ENCODE peak calls at places on chromosomes 6 and 20, in six cellular contexts. M is adrenal gland, R is GM23338, W is endodermal cell, H is transverse colon, U is esophagus squamous epithelium. Q is an unnamed sample. For H3K4me1, the result is how much of the 10 kb centered on the place peaks cover.

GRCh38 chr6:13331516-13332348 is 3.4 kb upstream of the TBC1D7 start:
- DNase-seq in R (peak), H (no peak), U (no peak), W (peak), M (no peak), Q (no peak)

GRCh38 chr6:108888052-108888451 is 39.8 kb downstream of the ARMC2 start:
- DNase-seq in U (no peak), W (no peak), R (no peak), H (no peak), M (no peak), Q (no peak)

GRCh38 chr6:91569071-91569470 is 982.2 kb upstream of the MAP3K7 start:
- DNase-seq in R (no peak), M (no peak), W (no peak), H (no peak), U (no peak), Q (no peak)

GRCh38 chr6:122014961-122015360 is 384.5 kb upstream of the HSF2 start:
- DNase-seq in M (no peak), U (no peak), H (no peak), W (no peak), R (no peak), Q (no peak)

GRCh38 chr6:150652848-150653613 is 53.3 kb downstream of the PLEKHG1 start:
- DNase-seq in W (no peak), H (peak), M (no peak), U (no peak), R (no peak), Q (no peak)

GRCh38 chr6:3214898-3215297 is 12.6 kb downstream of the TUBB2B start:
- DNase-seq in M (no peak), U (no peak), R (no peak), H (no peak), W (no peak), Q (no peak)

GRCh38 chr20:57156050-57156770 is 110.2 kb downstream of the BMP7 start:
- DNase-seq in R (no peak), H (no peak), U (no peak), M (no peak), W (no peak), Q (peak)

GRCh38 chr20:24001901-24002405 is 13.4 kb upstream of the GGTLC1 start:
- DNase-seq in R (no peak), W (no peak), M (no peak), U (no peak), H (no peak), Q (no peak)

GRCh38 chr6:38567436-38567835 is 72.3 kb downstream of the BTBD9 start:
- DNase-seq in W (no peak), M (peak), H (peak), U (no peak), R (no peak), Q (peak)

GRCh38 chr6:42294759-42295158 is 77.1 kb upstream of the MRPS10 start:
- DNase-seq in R (no peak), W (no peak), U (no peak), M (peak), H (no peak), Q (peak)

GRCh38 chr6:151252626-151253025 is 12.9 kb downstream of the AKAP12 start:
- DNase-seq in U (no peak), R (no peak), W (no peak), H (no peak), M (no peak), Q (no peak)

GRCh38 chr6:104527311-104527710 is 332.4 kb downstream of the HACE1 start:
- DNase-seq in R (no peak), U (no peak), H (no peak), M (peak), W (no peak), Q (no peak)

GRCh38 chr20:36605309-36606170 is at the start of gene RAB5IF:
- DNase-seq in H (peak), R (peak), W (peak), U (peak), M (peak), Q (peak)

GRCh38 chr6:140174509-140174908 is 800.1 kb upstream of the CITED2 start:
- DNase-seq in W (no peak), H (no peak), U (no peak), M (no peak), R (no peak), Q (peak)

GRCh38 chr20:53693265-53693871 is 99.7 kb upstream of the ZNF217 start:
- DNase-seq in H (no peak), R (no peak), U (no peak), M (no peak), W (no peak), Q (no peak)

GRCh38 chr20:41086402-41087324 is 50.7 kb upstream of the PLCG1 start:
- DNase-seq in M (no peak), W (no peak), R (no peak), H (no peak), U (no peak), Q (no peak)

GRCh38 chr6:151239603-151240035 is at the start of gene AKAP12:
- DNase-seq in W (no peak), M (peak), R (peak), U (no peak), H (peak), Q (no peak)

GRCh38 chr20:35306931-35307517 is 14.8 kb upstream of the FAM83C start:
- DNase-seq in H (peak), R (peak), W (peak), M (no peak), U (no peak), Q (peak)

GRCh38 chr6:37303891-37304503 is 46.1 kb upstream of the TMEM217 start:
- DNase-seq in U (no peak), H (no peak), R (peak), M (no peak), W (no peak), Q (no peak)

DNA sequence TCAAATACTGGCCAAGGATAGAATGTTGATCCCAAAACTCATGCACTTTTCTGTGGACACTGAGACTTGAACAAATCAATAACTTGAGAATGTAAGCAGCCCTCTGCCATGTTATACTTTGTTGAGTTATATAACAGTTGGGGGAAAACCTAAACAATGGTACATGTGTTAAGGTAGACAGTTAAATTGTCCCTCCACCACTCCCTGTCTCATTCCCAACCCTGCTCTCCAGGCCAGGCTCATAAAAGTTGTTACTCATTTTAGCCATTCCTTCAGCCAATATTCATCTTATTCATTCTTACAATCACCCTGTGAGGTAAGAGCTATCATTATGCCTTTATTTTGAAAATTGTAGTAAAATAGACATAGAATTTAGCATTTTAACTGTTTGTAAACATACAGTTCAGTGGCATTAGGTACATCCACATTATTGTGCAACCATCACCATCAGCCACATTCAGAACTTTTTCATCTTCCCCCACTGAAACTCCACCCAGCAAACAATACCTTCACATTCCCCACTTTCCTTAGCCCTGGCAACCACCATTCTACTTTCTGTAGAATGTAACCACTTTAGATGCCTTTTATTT is 38.2 kb upstream of the IER3 start:
- DNase-seq in R (no peak), M (no peak), U (no peak), H (no peak), W (no peak), Q (no peak)
- H3K4me1 ChIP-seq in R (under half), M (half or more), U (half or more), H (under half), W (under half), Q (under half)

DNA sequence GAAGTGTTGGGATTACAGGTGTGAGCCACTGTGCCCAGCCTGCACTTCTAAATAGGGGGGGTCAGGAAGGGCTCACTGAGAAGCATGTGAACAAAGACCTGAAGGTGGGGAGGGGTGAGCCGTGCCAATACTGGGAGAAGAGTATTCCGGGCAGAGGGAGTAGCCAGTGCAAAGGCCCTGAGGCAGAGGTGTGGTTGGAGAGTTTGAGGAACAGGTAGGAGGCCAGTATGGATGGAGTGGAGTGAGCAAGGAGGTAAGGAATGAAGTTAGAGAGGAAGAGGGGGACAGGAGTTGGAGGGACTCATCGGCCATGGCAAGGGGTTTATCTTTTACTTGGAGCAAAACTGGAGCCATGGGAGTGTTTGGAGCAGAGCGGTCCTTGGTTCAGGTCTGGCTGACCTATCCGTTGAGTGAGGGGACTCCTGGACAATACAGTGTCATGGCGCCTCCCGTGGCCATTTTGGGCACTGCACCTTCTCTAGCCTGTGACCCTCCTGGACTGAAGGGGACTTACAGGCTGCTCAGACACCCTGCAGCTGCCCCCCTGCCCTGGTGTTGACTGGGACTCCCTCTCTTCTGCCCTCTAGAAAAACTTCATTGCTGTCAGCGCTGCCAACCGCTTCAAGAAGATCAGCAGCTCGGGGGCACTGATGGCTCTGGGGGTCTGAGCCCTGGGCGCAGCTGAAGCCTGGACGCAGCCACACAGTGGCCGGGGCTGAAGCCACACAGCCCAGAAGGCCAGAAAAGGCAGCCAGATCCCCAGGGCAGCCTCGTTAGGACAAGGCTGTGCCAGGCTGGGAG is 12.1 kb downstream of the FOXS1 start:
- DNase-seq in M (peak), U (no peak), W (peak), H (peak), R (peak), Q (peak)
- H3K4me1 ChIP-seq in M (under half), U (under half), W (under half), H (under half), R (under half), Q (under half)

GRCh38 chr6:149336529-149336928 is 19.0 kb downstream of the TAB2 start:
- DNase-seq in R (no peak), H (no peak), W (no peak), M (no peak), U (no peak), Q (no peak)

GRCh38 chr6:149340200-149340599 is 22.7 kb downstream of the TAB2 start:
- DNase-seq in W (no peak), R (no peak), H (no peak), U (no peak), M (no peak), Q (no peak)

GRCh38 chr6:149335924-149336323 is 18.4 kb downstream of the TAB2 start:
- DNase-seq in U (no peak), M (no peak), R (no peak), W (no peak), H (no peak), Q (no peak)

GRCh38 chr6:149334682-149335160 is 17.2 kb downstream of the TAB2 start:
- DNase-seq in U (no peak), W (no peak), R (peak), H (no peak), M (peak), Q (peak)

GRCh38 chr6:149337330-149337729 is 19.8 kb downstream of the TAB2 start:
- DNase-seq in U (no peak), H (no peak), R (no peak), M (no peak), W (no peak), Q (no peak)
- H3K4me1 ChIP-seq in U (half or more), H (under half), R (under half), M (half or more), W (under half), Q (half or more)

GRCh38 chr6:79640146-79641111 is 9.3 kb downstream of the SH3BGRL2 start:
- DNase-seq in H (no peak), U (no peak), M (peak), R (no peak), W (no peak), Q (no peak)
- H3K4me1 ChIP-seq in H (under half), U (under half), M (under half), R (under half), W (under half), Q (under half)

GRCh38 chr20:62537649-62538292 is 62.0 kb upstream of the GATA5 start:
- DNase-seq in W (peak), R (peak), U (no peak), M (no peak), H (no peak), Q (no peak)

GRCh38 chr20:62540504-62540903 is 64.7 kb upstream of the GATA5 start:
- DNase-seq in U (no peak), R (peak), M (no peak), W (no peak), H (no peak), Q (no peak)

GRCh38 chr20:62536731-62537401 is 61.1 kb upstream of the GATA5 start:
- DNase-seq in W (no peak), H (no peak), U (no peak), R (no peak), M (no peak), Q (no peak)

GRCh38 chr20:62539646-62540045 is 63.9 kb upstream of the GATA5 start:
- DNase-seq in M (no peak), W (no peak), U (no peak), R (no peak), H (no peak), Q (no peak)

DNA sequence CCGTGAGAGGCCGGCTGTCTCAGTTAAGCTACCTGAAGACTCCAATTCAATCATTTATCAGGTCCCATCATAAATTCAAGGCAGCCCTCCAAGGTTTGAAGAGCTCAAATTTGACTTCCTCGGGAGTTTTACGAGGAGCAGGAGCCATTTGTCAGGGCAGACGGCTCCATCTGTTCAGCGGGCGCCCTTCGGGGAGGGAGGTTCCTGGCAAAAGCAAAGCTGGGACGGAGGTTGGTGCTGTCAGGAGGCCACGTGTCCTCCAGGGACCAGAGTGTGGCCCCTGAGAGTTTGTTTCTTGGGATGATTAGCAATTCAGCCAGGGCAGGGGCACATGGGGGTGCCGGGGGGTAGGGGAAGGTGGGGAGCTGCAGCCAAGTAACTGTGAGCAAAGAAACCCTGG is 63.4 kb upstream of the GATA5 start:
- DNase-seq in W (no peak), U (no peak), R (no peak), H (no peak), M (no peak), Q (no peak)
- H3K4me1 ChIP-seq in W (under half), U (under half), R (under half), H (under half), M (under half), Q (under half)

GRCh38 chr20:2658414-2659354 is 5.3 kb downstream of the IDH3B start:
- DNase-seq in W (peak), H (no peak), R (peak), M (no peak), U (no peak), Q (no peak)
- H3K4me1 ChIP-seq in W (under half), H (under half), R (under half), M (under half), U (under half), Q (under half)

GRCh38 chr20:46364670-46365482 is 41.5 kb downstream of the ELMO2 start:
- DNase-seq in U (no peak), W (no peak), R (no peak), M (peak), H (no peak), Q (no peak)
- H3K4me1 ChIP-seq in U (half or more), W (under half), R (under half), M (under half), H (under half), Q (under half)

DNA sequence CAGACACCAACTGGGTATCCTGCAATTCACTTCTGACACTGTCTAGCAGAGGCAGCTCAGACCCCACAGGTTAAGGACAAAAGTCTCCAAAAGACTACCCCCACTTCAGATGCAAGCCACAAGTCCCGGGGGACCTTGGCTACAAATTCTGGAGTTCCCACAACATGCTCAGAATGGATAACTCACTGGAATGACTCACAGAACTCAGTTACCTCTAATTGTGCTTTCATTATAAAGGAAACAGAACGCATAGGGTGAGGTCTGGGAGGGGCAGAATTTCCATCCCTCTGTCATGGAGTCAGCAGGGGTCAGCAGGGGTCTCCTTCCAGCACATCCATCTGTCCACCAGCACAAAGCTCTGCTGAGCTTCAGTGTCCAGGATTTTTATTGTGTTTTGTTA is 184.2 kb downstream of the CDH4 start:
- DNase-seq in W (no peak), H (no peak), U (no peak), R (no peak), M (no peak), Q (no peak)
- H3K4me1 ChIP-seq in W (under half), H (under half), U (under half), R (under half), M (under half), Q (under half)

Q was measured in RWPE2.